ENCODE peak calls at places on chromosomes 1 and 21, in five cellular contexts. D, J, W, C and L are unnamed samples.

GRCh38 chr1:3495776-3496745 is 41.6 kb downstream of the ARHGEF16 start:
- DNase-seq in D (no peak), J (peak), C (no peak), W (peak), L (no peak)

GRCh38 chr1:222798975-222799374 is 15.9 kb upstream of the DISP1 start:
- DNase-seq in J (no peak), C (no peak), W (no peak), D (no peak), L (no peak)

GRCh38 chr1:97163591-97164275 is 442.1 kb downstream of the PTBP2 start:
- DNase-seq in J (no peak), W (no peak), D (no peak), C (no peak), L (no peak)

GRCh38 chr1:155309423-155310021 is 856 bp downstream of the FDPS start:
- DNase-seq in C (no peak), D (no peak), J (no peak), W (no peak), L (no peak)

GRCh38 chr1:34885405-34886247 is 26.1 kb upstream of the SMIM12 start:
- DNase-seq in D (no peak), W (no peak), J (no peak), C (no peak), L (no peak)

GRCh38 chr21:19343711-19344110 is 940.1 kb upstream of the TMPRSS15 start:
- DNase-seq in W (no peak), C (no peak), J (no peak), D (no peak), L (no peak)

GRCh38 chr1:53139911-53140310 is 2.5 kb downstream of the SLC1A7 start:
- DNase-seq in J (no peak), D (no peak), C (no peak), W (no peak), L (no peak)

GRCh38 chr1:244437108-244437507 is 14.6 kb downstream of the ADSS2 start:
- DNase-seq in J (no peak), D (no peak), C (no peak), W (no peak), L (no peak)

GRCh38 chr1:177181631-177182291 is 11.0 kb downstream of the BRINP2 start:
- DNase-seq in J (peak), D (no peak), W (peak), C (peak), L (no peak)

GRCh38 chr1:10400013-10400412 is 1.1 kb downstream of the PGD start:
- DNase-seq in D (no peak), C (no peak), J (no peak), W (no peak), L (no peak)

GRCh38 chr1:203695116-203695515 is 68.5 kb downstream of the ATP2B4 start:
- DNase-seq in W (no peak), J (no peak), D (no peak), C (no peak), L (no peak)

GRCh38 chr21:34885636-34886553 is 163.2 kb downstream of the RUNX1 start:
- DNase-seq in J (no peak), W (peak), C (no peak), D (no peak), L (no peak)

GRCh38 chr1:76942549-76942948 is 75.3 kb downstream of the ST6GALNAC5 start:
- DNase-seq in D (peak), C (no peak), J (peak), W (no peak), L (no peak)

GRCh38 chr1:214859647-214860046 is 222.9 kb upstream of the KCNK2 start:
- DNase-seq in J (no peak), W (no peak), C (no peak), D (no peak), L (no peak)

GRCh38 chr1:10867138-10867721 is 70.8 kb upstream of the CASZ1 start:
- DNase-seq in C (peak), J (no peak), D (no peak), W (no peak), L (no peak)

GRCh38 chr1:11641776-11642305 is 12.4 kb downstream of the FBXO2 start:
- DNase-seq in D (no peak), C (no peak), W (no peak), J (no peak), L (no peak)

GRCh38 chr1:247376659-247377058 is 39.3 kb upstream of the NLRP3 start:
- DNase-seq in C (no peak), W (no peak), J (no peak), D (no peak), L (no peak)

GRCh38 chr1:234611153-234611798 is 1.3 kb upstream of the IRF2BP2 start:
- DNase-seq in D (no peak), W (peak), C (peak), J (peak), L (no peak)

GRCh38 chr1:54081306-54082270 is 28.2 kb downstream of the TCEANC2 start:
- DNase-seq in D (peak), J (peak), C (peak), W (peak), L (peak)

GRCh38 chr1:31666290-31666963 is 21.8 kb upstream of the PEF1 start:
- DNase-seq in W (peak), D (no peak), J (peak), C (no peak), L (no peak)

GRCh38 chr21:45430521-45431501 is 25.8 kb downstream of the COL18A1 start:
- DNase-seq in C (no peak), J (no peak), W (peak), D (peak), L (no peak)

GRCh38 chr1:207056673-207057072 is 3.6 kb downstream of the PFKFB2 start:
- DNase-seq in W (no peak), J (no peak), D (no peak), C (no peak), L (no peak)

GRCh38 chr1:153534933-153535663 is 693 bp downstream of the S100A6 start:
- DNase-seq in C (no peak), W (no peak), J (peak), D (no peak), L (peak)

GRCh38 chr1:157085416-157085815 is 14.2 kb downstream of the ETV3L start:
- DNase-seq in D (no peak), W (no peak), J (no peak), C (no peak), L (peak)

GRCh38 chr21:46154955-46155513 is 345 bp downstream of the FTCD start:
- DNase-seq in W (no peak), C (no peak), J (no peak), D (no peak), L (peak)

GRCh38 chr21:44364151-44365053 is 11.0 kb downstream of the TRPM2 start:
- DNase-seq in J (no peak), W (no peak), D (no peak), C (no peak), L (no peak)